ENCODE peak calls at places on chromosomes 4 and X, in six cellular contexts. One of them, this sample, is unnamed.
A peak's percentile ranks its signal among the peaks of the same experiment; 100 is the strongest.

GRCh38 chr4:162952232-162952631 is 214.5 kb downstream of the NAF1 start:
- DNase-seq in germinal center: no peak
- DNase-seq in C1 segment of cervical spinal cord: no peak
- DNase-seq in Ammon's horn: no peak
- DNase-seq in brain microvascular endothelial cell: peak; percentile 29
- DNase-seq in ACHN: no peak
- DNase-seq in this sample: no peak

GRCh38 chrX:118554511-118554910 is 58.9 kb downstream of the DOCK11 start:
- DNase-seq in germinal center: no peak
- DNase-seq in C1 segment of cervical spinal cord: no peak
- DNase-seq in Ammon's horn: no peak
- DNase-seq in brain microvascular endothelial cell: no peak
- DNase-seq in ACHN: no peak
- DNase-seq in this sample: no peak

GRCh38 chrX:112849010-112849409 is 8.4 kb upstream of the AMOT start:
- DNase-seq in germinal center: peak; percentile 12
- DNase-seq in C1 segment of cervical spinal cord: no peak
- DNase-seq in Ammon's horn: no peak
- DNase-seq in brain microvascular endothelial cell: no peak
- DNase-seq in ACHN: no peak
- DNase-seq in this sample: no peak

GRCh38 chr4:136343340-136343739 is 1189.0 kb downstream of the PCDH18 start:
- DNase-seq in germinal center: no peak
- DNase-seq in C1 segment of cervical spinal cord: no peak
- DNase-seq in Ammon's horn: no peak
- DNase-seq in brain microvascular endothelial cell: no peak
- DNase-seq in ACHN: no peak
- DNase-seq in this sample: no peak

GRCh38 chrX:15675490-15675921 is 10.9 kb upstream of the CLTRN start:
- DNase-seq in germinal center: peak; percentile 69
- DNase-seq in C1 segment of cervical spinal cord: peak; percentile 94
- DNase-seq in Ammon's horn: peak; percentile 91
- DNase-seq in brain microvascular endothelial cell: peak; percentile 77
- DNase-seq in ACHN: peak; percentile 64
- DNase-seq in this sample: peak; percentile 90

GRCh38 chr4:152165146-152165545 is 370.7 kb downstream of the FBXW7 start:
- DNase-seq in germinal center: no peak
- DNase-seq in C1 segment of cervical spinal cord: no peak
- DNase-seq in Ammon's horn: no peak
- DNase-seq in brain microvascular endothelial cell: no peak
- DNase-seq in ACHN: no peak
- DNase-seq in this sample: no peak

GRCh38 chr4:14532436-14532835 is 469.8 kb upstream of the CPEB2 start:
- DNase-seq in germinal center: no peak
- DNase-seq in C1 segment of cervical spinal cord: no peak
- DNase-seq in Ammon's horn: no peak
- DNase-seq in brain microvascular endothelial cell: no peak
- DNase-seq in ACHN: no peak
- DNase-seq in this sample: no peak

GRCh38 chrX:136589966-136590365 is 58.0 kb downstream of the VGLL1 start:
- DNase-seq in germinal center: no peak
- DNase-seq in C1 segment of cervical spinal cord: no peak
- DNase-seq in Ammon's horn: no peak
- DNase-seq in brain microvascular endothelial cell: no peak
- DNase-seq in ACHN: no peak
- DNase-seq in this sample: no peak

GRCh38 chrX:11189097-11189496 is 78.0 kb downstream of the HCCS start:
- DNase-seq in germinal center: no peak
- DNase-seq in C1 segment of cervical spinal cord: no peak
- DNase-seq in Ammon's horn: no peak
- DNase-seq in brain microvascular endothelial cell: no peak
- DNase-seq in ACHN: no peak
- DNase-seq in this sample: no peak

GRCh38 chr4:94457692-94458106 is 6.0 kb downstream of the PDLIM5 start:
- DNase-seq in germinal center: no peak
- DNase-seq in C1 segment of cervical spinal cord: no peak
- DNase-seq in Ammon's horn: peak; percentile 66
- DNase-seq in brain microvascular endothelial cell: no peak
- DNase-seq in ACHN: peak; percentile 63
- DNase-seq in this sample: peak; percentile 35

GRCh38 chrX:153818571-153819397 is 11.6 kb downstream of the PDZD4 start:
- DNase-seq in germinal center: peak; percentile 59
- DNase-seq in C1 segment of cervical spinal cord: no peak
- DNase-seq in Ammon's horn: no peak
- DNase-seq in brain microvascular endothelial cell: no peak
- DNase-seq in ACHN: peak; percentile 2
- DNase-seq in this sample: peak; percentile 79

GRCh38 chr4:1998296-1998695 is 10.5 kb downstream of the NELFA start:
- DNase-seq in germinal center: no peak
- DNase-seq in C1 segment of cervical spinal cord: no peak
- DNase-seq in Ammon's horn: no peak
- DNase-seq in brain microvascular endothelial cell: no peak
- DNase-seq in ACHN: peak; percentile 42
- DNase-seq in this sample: no peak

GRCh38 chr4:189806506-189806905 is 134.2 kb upstream of the FRG1 start:
- DNase-seq in germinal center: no peak
- DNase-seq in C1 segment of cervical spinal cord: no peak
- DNase-seq in Ammon's horn: no peak
- DNase-seq in brain microvascular endothelial cell: no peak
- DNase-seq in ACHN: no peak
- DNase-seq in this sample: no peak

GRCh38 chrX:41556958-41557357 is 109.8 kb downstream of the NYX start:
- DNase-seq in germinal center: no peak
- DNase-seq in C1 segment of cervical spinal cord: no peak
- DNase-seq in Ammon's horn: no peak
- DNase-seq in brain microvascular endothelial cell: no peak
- DNase-seq in ACHN: peak; percentile 1
- DNase-seq in this sample: no peak

GRCh38 chr4:78601013-78601412 is 49.4 kb downstream of the ANXA3 start:
- DNase-seq in germinal center: no peak
- DNase-seq in C1 segment of cervical spinal cord: no peak
- DNase-seq in Ammon's horn: peak; percentile 37
- DNase-seq in brain microvascular endothelial cell: no peak
- DNase-seq in ACHN: no peak
- DNase-seq in this sample: no peak

GRCh38 chrX:107628662-107629532 is 587 bp downstream of the PRPS1 start:
- DNase-seq in germinal center: peak; percentile 52
- DNase-seq in C1 segment of cervical spinal cord: peak; percentile 34
- DNase-seq in Ammon's horn: peak; percentile 63
- DNase-seq in brain microvascular endothelial cell: peak; percentile 17
- DNase-seq in ACHN: peak; percentile 47
- DNase-seq in this sample: peak; percentile 24

GRCh38 chr4:125891597-125892258 is 577.0 kb downstream of the FAT4 start:
- DNase-seq in germinal center: no peak
- DNase-seq in C1 segment of cervical spinal cord: no peak
- DNase-seq in Ammon's horn: no peak
- DNase-seq in brain microvascular endothelial cell: peak; percentile 35
- DNase-seq in ACHN: no peak
- DNase-seq in this sample: no peak